ENCODE peak calls at places on chromosomes 11 and 22, in ten cellular contexts. M, K, S, I, Q, E, U, Z, N and G are unnamed samples.

GRCh38 chr11:17219016-17219415 is 11.2 kb upstream of the PIK3C2A start:
- DNase-seq in U (no peak), K (no peak), M (no peak), S (no peak), N (no peak), Q (no peak), E (no peak), I (no peak), Z (no peak), G (no peak)

GRCh38 chr11:8261316-8261715 is 2.4 kb downstream of the LMO1 start:
- DNase-seq in N (no peak), U (no peak), Z (peak), K (peak), Q (no peak), E (no peak), I (no peak), M (no peak), S (peak), G (no peak)

GRCh38 chr22:21845558-21846452 is 21.6 kb downstream of the MAPK1 start:
- DNase-seq in M (no peak), E (no peak), Z (no peak), K (no peak), N (no peak), S (no peak), U (no peak), Q (no peak), I (no peak), G (no peak)

GRCh38 chr22:49206281-49206680 is 621.4 kb downstream of the BRD1 start:
- DNase-seq in Q (no peak), E (no peak), M (no peak), Z (peak), U (no peak), I (no peak), K (peak), S (no peak), N (peak), G (no peak)

GRCh38 chr11:27385245-27385644 is 22.2 kb upstream of the CCDC34 start:
- DNase-seq in K (no peak), E (peak), N (no peak), Z (no peak), U (peak), Q (peak), M (no peak), S (no peak), I (peak), G (peak)

GRCh38 chr11:82996966-82997606 is 74.6 kb downstream of the RAB30 start:
- DNase-seq in Z (no peak), Q (no peak), I (no peak), N (no peak), E (peak), M (no peak), U (no peak), S (peak), K (peak), G (no peak)

GRCh38 chr22:32668254-32669094 is 133.0 kb upstream of the TIMP3 start:
- DNase-seq in S (no peak), M (no peak), K (no peak), Q (no peak), E (no peak), I (no peak), N (no peak), Z (no peak), U (no peak), G (no peak)

GRCh38 chr11:23097906-23098305 is 237.6 kb upstream of the CCDC179 start:
- DNase-seq in E (no peak), N (no peak), I (no peak), Z (no peak), U (no peak), M (no peak), Q (no peak), K (no peak), S (no peak), G (no peak)

GRCh38 chr11:81004576-81004975 is 1563.7 kb upstream of the TENM4 start:
- DNase-seq in Q (no peak), N (no peak), M (no peak), K (no peak), U (no peak), S (no peak), E (no peak), I (no peak), Z (no peak), G (no peak)

GRCh38 chr22:39732625-39733024 is 160.9 kb downstream of the ENTHD1 start:
- DNase-seq in E (no peak), S (no peak), U (no peak), Z (no peak), N (no peak), K (no peak), Q (no peak), I (no peak), M (no peak), G (no peak)

GRCh38 chr11:84097186-84097585 is 811.0 kb upstream of the CCDC90B start:
- DNase-seq in K (no peak), Z (no peak), U (no peak), I (no peak), S (no peak), Q (no peak), E (peak), N (no peak), M (no peak), G (no peak)

GRCh38 chr11:7630002-7630401 is 43.3 kb downstream of the CYB5R2 start:
- DNase-seq in Z (peak), E (no peak), I (no peak), M (no peak), Q (no peak), K (peak), S (peak), N (no peak), U (no peak), G (no peak)

GRCh38 chr11:125332821-125333220 is 163.2 kb downstream of the FEZ1 start:
- DNase-seq in I (no peak), K (no peak), N (peak), E (no peak), M (no peak), U (no peak), Q (no peak), Z (no peak), S (no peak), G (no peak)

GRCh38 chr11:23727821-23728220 is 769.0 kb upstream of the LUZP2 start:
- DNase-seq in U (peak), K (no peak), Q (peak), E (peak), S (no peak), I (peak), Z (no peak), M (no peak), N (no peak), G (peak)

GRCh38 chr11:2538951-2539735 is 94.3 kb downstream of the KCNQ1 start:
- DNase-seq in S (peak), K (no peak), M (no peak), Z (no peak), I (no peak), N (peak), E (no peak), U (no peak), Q (no peak), G (no peak)

GRCh38 chr11:59668188-59668949 is 468 bp downstream of the PATL1 start:
- DNase-seq in M (no peak), Q (no peak), U (peak), N (peak), E (peak), K (peak), I (peak), Z (peak), S (peak), G (no peak)

GRCh38 chr11:107713009-107713408 is 1.2 kb upstream of the SLN start:
- DNase-seq in I (no peak), N (no peak), M (no peak), Q (no peak), K (no peak), Z (no peak), U (no peak), S (no peak), E (no peak), G (no peak)

GRCh38 chr11:116084511-116084910 is 580.3 kb upstream of the CADM1 start:
- DNase-seq in U (no peak), K (no peak), Z (no peak), N (no peak), S (no peak), E (no peak), Q (no peak), I (no peak), M (no peak), G (no peak)

GRCh38 chr11:101456812-101457211 is 127.0 kb downstream of the TRPC6 start:
- DNase-seq in I (no peak), S (no peak), Q (no peak), E (no peak), U (peak), K (no peak), M (no peak), Z (no peak), N (no peak), G (no peak)

GRCh38 chr22:22870577-22871398 is 16.8 kb upstream of the IGLL5 start:
- DNase-seq in Q (no peak), S (no peak), I (no peak), E (no peak), K (no peak), M (no peak), U (no peak), N (no peak), Z (no peak), G (no peak)

GRCh38 chr11:66277475-66278391 is at the start of gene CNIH2:
- DNase-seq in Q (no peak), U (no peak), M (no peak), K (peak), I (no peak), N (no peak), S (no peak), Z (no peak), E (no peak), G (no peak)

GRCh38 chr22:27682438-27682837 is 119.1 kb downstream of the MN1 start:
- DNase-seq in S (no peak), K (no peak), Q (no peak), Z (no peak), N (no peak), M (no peak), E (no peak), U (no peak), I (no peak), G (no peak)

GRCh38 chr11:95239871-95240648 is 9.1 kb upstream of the SESN3 start:
- DNase-seq in S (no peak), M (no peak), I (no peak), Z (no peak), Q (no peak), N (no peak), U (no peak), K (no peak), E (no peak), G (no peak)

GRCh38 chr22:44188986-44189630 is 8.4 kb downstream of the PARVG start:
- DNase-seq in N (no peak), E (no peak), M (no peak), K (no peak), S (no peak), U (no peak), I (no peak), Z (no peak), Q (no peak), G (no peak)

GRCh38 chr11:12888525-12889158 is 120.5 kb upstream of the RASSF10 start:
- DNase-seq in E (peak), K (peak), Q (peak), M (peak), Z (peak), S (peak), U (peak), N (peak), I (peak), G (peak)

GRCh38 chr11:75697906-75698563 is 19.6 kb upstream of the MOGAT2 start:
- DNase-seq in M (no peak), Q (no peak), E (no peak), N (no peak), U (no peak), Z (no peak), S (no peak), K (no peak), I (no peak), G (no peak)

GRCh38 chr22:47355388-47355725 is 592.9 kb downstream of the TBC1D22A start:
- DNase-seq in E (no peak), M (no peak), U (no peak), K (no peak), S (no peak), Z (no peak), N (no peak), Q (no peak), I (no peak), G (no peak)

GRCh38 chr11:81165164-81165563 is 1568.5 kb downstream of the FAM181B start:
- DNase-seq in S (no peak), U (no peak), E (no peak), Z (no peak), M (no peak), Q (no peak), N (no peak), K (no peak), I (no peak), G (no peak)

GRCh38 chr22:48939441-48940265 is 888.0 kb downstream of the BRD1 start:
- DNase-seq in Q (no peak), M (no peak), N (peak), K (peak), Z (no peak), I (no peak), U (no peak), S (no peak), E (no peak), G (no peak)

GRCh38 chr11:78344676-78345075 is 72.9 kb downstream of the GAB2 start:
- DNase-seq in M (no peak), Q (no peak), E (no peak), I (no peak), N (no peak), Z (no peak), K (no peak), S (no peak), U (no peak), G (no peak)

GRCh38 chr22:47804281-47804680 is 1041.8 kb downstream of the TBC1D22A start:
- DNase-seq in U (no peak), E (no peak), Q (no peak), N (no peak), M (no peak), I (no peak), S (no peak), K (no peak), Z (no peak), G (no peak)

GRCh38 chr11:22539851-22540376 is 85.7 kb downstream of the FANCF start:
- DNase-seq in U (peak), Z (no peak), K (no peak), I (no peak), S (no peak), Q (no peak), M (no peak), E (peak), N (no peak), G (no peak)

GRCh38 chr22:32240461-32240860 is 14.7 kb downstream of the SLC5A4 start:
- DNase-seq in Q (no peak), U (no peak), Z (no peak), N (no peak), I (no peak), S (no peak), E (no peak), M (no peak), K (no peak), G (no peak)

GRCh38 chr11:16902182-16902581 is 112.0 kb downstream of the PLEKHA7 start:
- DNase-seq in Q (no peak), M (no peak), Z (no peak), N (no peak), I (no peak), K (no peak), E (peak), S (no peak), U (peak), G (no peak)

GRCh38 chr11:78742430-78742829 is 167.8 kb upstream of the NARS2 start:
- DNase-seq in E (peak), S (peak), I (no peak), K (peak), U (peak), N (peak), Z (no peak), M (no peak), Q (no peak), G (no peak)

GRCh38 chr11:116691779-116692178 is 81.0 kb downstream of the BUD13 start:
- DNase-seq in E (no peak), S (peak), K (peak), U (peak), Q (no peak), Z (peak), M (peak), N (peak), I (no peak), G (no peak)

GRCh38 chr11:115965754-115966504 is 461.7 kb upstream of the CADM1 start:
- DNase-seq in E (peak), I (no peak), S (no peak), U (peak), Z (no peak), Q (no peak), N (no peak), K (no peak), M (no peak), G (no peak)

GRCh38 chr11:59186130-59186594 is 14.2 kb downstream of the DTX4 start:
- DNase-seq in U (no peak), Z (peak), Q (no peak), M (no peak), I (peak), S (peak), K (peak), N (no peak), E (no peak), G (no peak)

GRCh38 chr22:49230194-49230577 is 597.5 kb downstream of the BRD1 start:
- DNase-seq in N (peak), E (no peak), I (no peak), S (no peak), M (no peak), Q (no peak), K (no peak), Z (no peak), U (no peak), G (no peak)

GRCh38 chr11:128533473-128533872 is 53.9 kb downstream of the ETS1 start:
- DNase-seq in E (no peak), N (no peak), S (no peak), U (no peak), Q (no peak), K (no peak), Z (no peak), M (no peak), I (no peak), G (no peak)

GRCh38 chr11:128530119-128531091 is 57.0 kb downstream of the ETS1 start:
- DNase-seq in M (no peak), N (no peak), I (no peak), K (peak), Z (no peak), S (peak), U (peak), E (peak), Q (peak), G (peak)

GRCh38 chr11:128532016-128532570 is 55.3 kb downstream of the ETS1 start:
- DNase-seq in Q (no peak), E (no peak), I (no peak), K (peak), Z (peak), N (peak), U (no peak), M (no peak), S (peak), G (no peak)

GRCh38 chr11:128531588-128531987 is 55.8 kb downstream of the ETS1 start:
- DNase-seq in N (no peak), I (no peak), S (no peak), M (no peak), Z (no peak), E (no peak), K (no peak), Q (no peak), U (no peak), G (no peak)

GRCh38 chr11:128532571-128533091 is 54.7 kb downstream of the ETS1 start:
- DNase-seq in K (no peak), Z (no peak), I (no peak), M (no peak), E (no peak), S (no peak), Q (no peak), U (no peak), N (no peak), G (no peak)
- H3K4me3 ChIP-seq in K (no peak), Z (peak), I (no peak), M (no peak), E (no peak), S (no peak), Q (no peak), U (no peak), N (no peak), G (no peak)

GRCh38 chr22:29029202-29030000 is 32.2 kb downstream of the C22orf31 start:
- DNase-seq in M (no peak), S (no peak), K (no peak), Z (no peak), Q (no peak), I (no peak), E (no peak), U (no peak), N (no peak), G (no peak)
- H3K4me3 ChIP-seq in M (no peak), S (no peak), K (no peak), Z (no peak), Q (no peak), I (no peak), E (peak), U (no peak), N (no peak), G (no peak)

GRCh38 chr11:120505801-120506425 is 5.6 kb upstream of the GRIK4 start:
- DNase-seq in I (no peak), E (no peak), K (no peak), Z (no peak), N (no peak), M (no peak), Q (no peak), S (no peak), U (no peak), G (no peak)
- H3K4me3 ChIP-seq in I (no peak), E (no peak), K (no peak), Z (no peak), N (no peak), M (no peak), Q (no peak), S (no peak), U (no peak), G (no peak)

GRCh38 chr11:64035081-64035524 is 628 bp upstream of the FLRT1 start:
- DNase-seq in U (no peak), Z (no peak), N (no peak), E (no peak), M (no peak), I (no peak), Q (no peak), S (no peak), K (no peak), G (no peak)
- H3K4me3 ChIP-seq in U (peak), Z (peak), N (peak), E (no peak), M (no peak), I (peak), Q (peak), S (no peak), K (peak), G (no peak)

GRCh38 chr11:131787119-131787518 is 416.7 kb downstream of the NTM start:
- DNase-seq in M (no peak), Z (no peak), K (no peak), U (no peak), S (no peak), N (no peak), Q (no peak), E (no peak), I (no peak), G (no peak)

GRCh38 chr11:131785801-131786200 is 415.4 kb downstream of the NTM start:
- DNase-seq in N (no peak), Z (no peak), M (no peak), S (no peak), E (no peak), U (no peak), K (no peak), Q (no peak), I (no peak), G (no peak)
- H3K4me3 ChIP-seq in N (no peak), Z (no peak), M (no peak), S (no peak), E (no peak), U (no peak), K (no peak), Q (no peak), I (no peak), G (no peak)

DNA sequence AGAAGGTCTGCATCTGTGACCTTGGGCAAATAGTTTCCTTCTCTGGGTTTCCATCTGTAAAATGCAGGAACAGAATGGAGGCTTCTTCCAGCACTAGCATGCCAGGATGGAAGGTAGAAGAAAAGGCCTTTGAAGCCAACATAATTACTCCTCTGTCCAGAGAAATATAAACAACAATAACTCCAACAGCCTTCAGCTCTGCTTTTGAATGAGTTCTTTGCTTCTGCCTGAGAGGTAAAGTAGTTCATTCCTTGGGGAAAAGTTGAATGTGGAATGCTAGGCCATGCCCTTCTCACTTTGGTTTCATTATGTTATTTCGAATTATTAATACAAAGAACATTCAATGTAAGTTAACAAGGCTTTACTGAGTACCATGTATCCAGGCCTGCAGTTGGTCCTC is 61.2 kb upstream of the BLID start:
- DNase-seq in Q (no peak), E (no peak), M (no peak), K (no peak), I (no peak), Z (no peak), N (no peak), S (no peak), U (no peak), G (no peak)
- H3K4me3 ChIP-seq in Q (peak), E (peak), M (no peak), K (no peak), I (no peak), Z (no peak), N (no peak), S (no peak), U (peak), G (peak)

GRCh38 chr11:57513446-57513795 is 2.1 kb downstream of the SLC43A1 start:
- DNase-seq in N (no peak), Z (no peak), I (no peak), E (no peak), M (no peak), Q (no peak), S (no peak), K (no peak), U (no peak), G (no peak)
- H3K4me3 ChIP-seq in N (peak), Z (peak), I (no peak), E (no peak), M (no peak), Q (no peak), S (peak), K (no peak), U (no peak), G (peak)